ENCODE peak calls at places on chromosome 20, in nine cellular contexts. G is H1, Y is adrenal gland, W is cardiac muscle cell, Q is kidney, C is right lobe of liver, L is left lung, O is HCT116, I is endothelial cell of umbilical vein. N is an unnamed sample.

GRCh38 chr20:25464501-25465204 is 57.2 kb downstream of the GINS1 start:
- DNase-seq in Q (no peak), O (no peak), Y (no peak), I (no peak), C (no peak), G (no peak), L (no peak), W (no peak), N (no peak)

GRCh38 chr20:41167481-41168253 is 30.3 kb downstream of the PLCG1 start:
- DNase-seq in I (no peak), G (no peak), O (no peak), Q (no peak), W (no peak), C (peak; percentile 26), Y (no peak), L (no peak), N (peak; percentile 43)

GRCh38 chr20:33576432-33576883 is 85.7 kb upstream of the C20orf144 start:
- DNase-seq in C (no peak), I (no peak), O (no peak), L (no peak), Y (no peak), Q (no peak), G (no peak), W (peak; percentile 12), N (no peak)

GRCh38 chr20:43189614-43190331 is at the start of gene PTPRT:
- DNase-seq in I (no peak), G (peak; percentile 71), L (peak; percentile 76), O (no peak), Q (no peak), W (no peak), Y (no peak), C (no peak), N (no peak)

GRCh38 chr20:34581341-34582189 is 23.0 kb downstream of the MAP1LC3A start:
- DNase-seq in Y (no peak), L (no peak), Q (no peak), O (no peak), I (peak; percentile 91), G (no peak), W (peak; percentile 77), C (no peak), N (peak; percentile 43)

GRCh38 chr20:51327251-51327841 is 215.2 kb downstream of the NFATC2 start:
- DNase-seq in G (no peak), C (no peak), O (no peak), Q (no peak), L (no peak), I (no peak), Y (no peak), W (peak; percentile 44), N (no peak)

GRCh38 chr20:4748847-4749246 is 27.1 kb downstream of the PRND start:
- DNase-seq in Y (no peak), W (no peak), G (no peak), L (no peak), I (peak; percentile 66), O (no peak), Q (no peak), C (no peak), N (no peak)

GRCh38 chr20:34222208-34222607 is 19.0 kb upstream of the ASIP start:
- DNase-seq in W (peak; percentile 93), Q (no peak), C (no peak), G (no peak), O (no peak), L (no peak), I (no peak), Y (no peak), N (no peak)

GRCh38 chr20:24572862-24573261 is 103.4 kb downstream of the SYNDIG1 start:
- DNase-seq in Q (no peak), C (no peak), L (no peak), O (no peak), G (no peak), Y (no peak), W (no peak), I (no peak), N (no peak)

GRCh38 chr20:41185013-41185757 is 47.8 kb downstream of the PLCG1 start:
- DNase-seq in W (no peak), O (no peak), I (no peak), Y (no peak), G (peak; percentile 39), Q (no peak), L (no peak), C (no peak), N (peak; percentile 62)

GRCh38 chr20:48823960-48824497 is 3.8 kb downstream of the PREX1 start:
- DNase-seq in G (no peak), W (peak; percentile 64), C (no peak), O (no peak), I (peak; percentile 86), Y (no peak), Q (no peak), L (no peak), N (no peak)

GRCh38 chr20:45926731-45927070 is 7.8 kb upstream of the PCIF1 start:
- DNase-seq in C (no peak), L (no peak), O (no peak), I (no peak), Y (no peak), Q (no peak), W (no peak), G (no peak), N (no peak)

GRCh38 chr20:53826090-53826489 is 232.5 kb upstream of the ZNF217 start:
- DNase-seq in Q (no peak), Y (no peak), G (no peak), C (peak; percentile 26), I (no peak), W (no peak), O (no peak), L (no peak), N (no peak)

GRCh38 chr20:53828673-53829085 is 235.0 kb upstream of the ZNF217 start:
- DNase-seq in W (peak; percentile 91), L (no peak), Y (no peak), Q (no peak), O (peak; percentile 29), G (no peak), C (peak; percentile 28), I (peak; percentile 96), N (no peak)

GRCh38 chr20:53827996-53828672 is 234.5 kb upstream of the ZNF217 start:
- DNase-seq in L (no peak), G (no peak), I (peak; percentile 98), C (peak; percentile 12), Q (no peak), W (peak; percentile 99), O (peak; percentile 12), Y (no peak), N (no peak)

GRCh38 chr20:53826597-53827291 is 233.1 kb upstream of the ZNF217 start:
- DNase-seq in L (no peak), G (no peak), Q (peak; percentile 68), W (no peak), Y (no peak), O (no peak), C (peak; percentile 42), I (no peak), N (no peak)

DNA sequence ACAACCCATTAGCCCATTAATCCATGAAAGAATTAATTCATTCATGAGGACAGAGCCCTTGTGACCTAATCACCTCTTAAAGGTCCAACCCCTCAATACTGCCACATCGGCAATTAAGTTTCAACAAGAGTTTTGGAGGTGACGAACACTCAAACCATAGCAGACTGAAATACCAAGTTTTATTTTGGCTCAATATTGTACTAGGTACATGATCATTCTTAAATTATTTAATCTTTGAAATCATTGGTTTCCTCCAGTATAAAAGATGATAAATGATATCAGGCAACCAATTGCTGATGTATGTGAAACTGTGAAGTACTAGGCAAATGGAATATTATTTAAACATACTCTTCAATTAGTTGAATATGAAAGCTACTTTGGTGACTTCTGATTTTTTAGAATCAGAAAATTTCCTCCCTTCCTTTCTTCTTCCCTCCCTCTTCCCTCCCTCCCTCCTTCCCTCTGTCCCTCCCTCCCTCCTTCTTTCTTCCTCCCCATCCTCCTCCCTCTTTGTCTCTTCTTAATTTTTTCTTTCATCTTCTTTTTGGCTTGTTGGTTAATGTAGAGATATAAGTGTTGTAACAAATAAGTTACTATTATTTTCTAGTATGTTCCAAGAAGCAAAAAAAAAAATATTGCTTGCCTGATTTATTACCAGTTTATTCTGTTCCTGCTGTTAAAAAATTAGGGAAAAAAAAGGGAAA is 233.8 kb upstream of the ZNF217 start:
- DNase-seq in G (no peak), I (no peak), Y (no peak), Q (no peak), C (no peak), O (no peak), L (no peak), W (no peak), N (no peak)
- H3K4me3 ChIP-seq in G (no peak overlapping the region), I (no peak overlapping the region), Y (no peak overlapping the region), Q (no peak overlapping the region), C (no peak overlapping the region), O (peak overlapping the region; percentile 52), L (no peak overlapping the region), W (no peak overlapping the region), N (no peak overlapping the region)

DNA sequence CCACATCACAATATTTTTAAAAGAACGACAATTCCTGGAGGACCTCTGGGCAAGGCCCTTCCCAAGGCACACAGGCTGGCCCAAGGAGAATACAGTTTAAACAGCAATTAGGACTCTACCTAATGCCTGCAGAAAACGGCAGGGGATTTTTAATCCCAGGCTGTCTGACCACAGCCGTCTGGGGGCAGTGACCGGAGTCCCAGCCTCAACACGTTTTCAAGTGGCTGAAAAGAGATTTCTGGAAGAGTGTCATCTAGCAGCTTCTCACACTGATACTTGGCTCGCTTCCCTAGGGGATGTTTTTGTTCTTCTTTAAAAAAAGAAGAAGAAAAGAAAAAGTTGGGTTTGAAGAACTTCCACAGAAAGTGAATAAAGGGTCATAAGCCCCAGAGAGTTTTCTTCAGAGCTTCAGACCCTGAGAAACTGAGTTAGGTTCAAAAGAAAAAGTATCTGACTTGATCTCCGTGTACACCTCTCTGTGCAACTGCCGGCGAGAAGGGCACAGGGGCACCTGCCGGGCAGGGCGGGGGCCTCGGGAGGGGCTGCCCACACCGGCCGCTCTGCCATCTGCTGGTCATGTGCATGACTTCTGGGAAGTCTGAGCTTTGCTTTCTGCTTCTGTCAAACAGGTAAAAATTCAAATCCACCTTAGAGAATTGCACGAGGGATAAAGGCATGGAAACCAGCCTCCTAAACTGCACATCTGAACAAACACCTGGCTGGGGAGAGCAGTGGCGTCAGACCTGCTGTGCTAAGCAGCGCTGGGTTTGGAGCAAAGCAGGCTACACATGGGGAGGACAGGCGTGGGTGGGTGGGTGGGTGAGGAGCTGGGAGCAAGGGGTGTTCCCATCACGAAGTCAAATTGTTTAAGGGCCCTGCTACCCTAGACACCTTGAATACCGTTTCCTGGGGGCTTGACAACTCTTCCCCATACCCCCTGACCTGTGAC is 33.0 kb downstream of the RRBP1 start:
- DNase-seq in Q (no peak), I (no peak), C (peak; percentile 66), O (no peak), G (no peak), L (no peak), W (no peak), Y (no peak), N (peak; percentile 18)
- H3K36me3 ChIP-seq in Q (no peaks in the 10 kb centered on the region), I (no peaks in the 10 kb centered on the region), C (no peaks in the 10 kb centered on the region), O (no peaks in the 10 kb centered on the region), G (no peaks in the 10 kb centered on the region), L (no peaks in the 10 kb centered on the region), W (no peaks in the 10 kb centered on the region), Y (no peaks in the 10 kb centered on the region), N (no peaks in the 10 kb centered on the region)

GRCh38 chr20:56945057-56945456 is 316.0 kb downstream of the TFAP2C start:
- DNase-seq in O (no peak), L (no peak), G (no peak), W (peak; percentile 3), I (no peak), Q (no peak), C (no peak), Y (no peak), N (no peak)
- TF ChIP-seq CTCF in O (no peak), L (no peak), G (no peak), W (no peak), I (no peak), Q (no peak), C (no peak), Y (no peak), N (no peak)

DNA sequence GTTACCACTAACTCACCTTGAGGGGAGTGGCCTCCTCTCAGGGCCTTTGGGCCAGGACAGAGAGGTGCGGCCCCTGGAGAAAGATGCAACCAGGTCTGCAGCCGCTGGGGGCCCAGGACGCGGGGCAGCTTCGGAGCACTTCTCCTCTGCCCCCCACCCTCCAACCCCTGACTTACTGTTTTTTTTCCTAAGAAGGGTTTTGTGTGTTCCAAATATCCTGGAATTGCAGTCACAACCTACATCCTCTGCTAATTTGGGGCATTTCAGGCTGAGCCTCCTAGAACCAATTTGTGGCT is 1.7 kb downstream of the LINC00237 start:
- DNase-seq in C (no peak), G (peak; percentile 59), O (no peak), Q (no peak), Y (no peak), L (no peak), W (no peak), I (no peak), N (no peak)
- H3K4me3 ChIP-seq in C (no peak overlapping the region), G (peak overlapping the region; percentile 5), O (no peak overlapping the region), Q (no peak overlapping the region), Y (no peak overlapping the region), L (no peak overlapping the region), W (no peak overlapping the region), I (no peak overlapping the region), N (no peak overlapping the region)